ENCODE peak calls at places on chromosomes 13 and 19, in four cellular contexts. W is OCI-LY7, T is tibial artery, U is fibroblast of lung. A is an unnamed sample. For H3K4me1, the result is how much of the 10 kb centered on the place peaks cover.

GRCh38 chr19:9060559-9061340 is 26.1 kb upstream of the OR1M1 start:
- DNase-seq in W (no peak), T (no peak), U (no peak), A (no peak)

GRCh38 chr13:19020988-19021387 is 160.6 kb downstream of the TUBA3C start:
- DNase-seq in W (no peak), T (no peak), U (no peak), A (no peak)

GRCh38 chr19:46213156-46213555 is 16.4 kb upstream of the IGFL1 start:
- DNase-seq in W (no peak), T (no peak), U (no peak), A (no peak)

GRCh38 chr19:5360003-5360820 is 19.6 kb upstream of the PTPRS start:
- DNase-seq in W (no peak), T (no peak), U (no peak), A (peak)

GRCh38 chr13:31851201-31851600 is 111.9 kb downstream of the RXFP2 start:
- DNase-seq in W (no peak), T (no peak), U (no peak), A (no peak)

GRCh38 chr19:5157186-5157585 is 183.4 kb downstream of the PTPRS start:
- DNase-seq in W (no peak), T (no peak), U (no peak), A (no peak)

GRCh38 chr13:97108535-97108910 is 113.6 kb upstream of the MBNL2 start:
- DNase-seq in W (no peak), T (no peak), U (peak), A (no peak)

GRCh38 chr19:12159773-12160414 is 3.0 kb upstream of the ZNF136 start:
- DNase-seq in W (peak), T (no peak), U (no peak), A (no peak)

GRCh38 chr13:112724788-112725345 is 35.0 kb downstream of the ATP11A start:
- DNase-seq in W (no peak), T (peak), U (no peak), A (no peak)
- H3K4me1 ChIP-seq in W (under half), T (under half), U (under half), A (under half)

GRCh38 chr19:50705422-50706019 is 14.1 kb downstream of the SHANK1 start:
- DNase-seq in W (peak), T (no peak), U (peak), A (peak)
- TF ChIP-seq CTCF in W (peak), T (peak), U (peak), A (peak)

DNA sequence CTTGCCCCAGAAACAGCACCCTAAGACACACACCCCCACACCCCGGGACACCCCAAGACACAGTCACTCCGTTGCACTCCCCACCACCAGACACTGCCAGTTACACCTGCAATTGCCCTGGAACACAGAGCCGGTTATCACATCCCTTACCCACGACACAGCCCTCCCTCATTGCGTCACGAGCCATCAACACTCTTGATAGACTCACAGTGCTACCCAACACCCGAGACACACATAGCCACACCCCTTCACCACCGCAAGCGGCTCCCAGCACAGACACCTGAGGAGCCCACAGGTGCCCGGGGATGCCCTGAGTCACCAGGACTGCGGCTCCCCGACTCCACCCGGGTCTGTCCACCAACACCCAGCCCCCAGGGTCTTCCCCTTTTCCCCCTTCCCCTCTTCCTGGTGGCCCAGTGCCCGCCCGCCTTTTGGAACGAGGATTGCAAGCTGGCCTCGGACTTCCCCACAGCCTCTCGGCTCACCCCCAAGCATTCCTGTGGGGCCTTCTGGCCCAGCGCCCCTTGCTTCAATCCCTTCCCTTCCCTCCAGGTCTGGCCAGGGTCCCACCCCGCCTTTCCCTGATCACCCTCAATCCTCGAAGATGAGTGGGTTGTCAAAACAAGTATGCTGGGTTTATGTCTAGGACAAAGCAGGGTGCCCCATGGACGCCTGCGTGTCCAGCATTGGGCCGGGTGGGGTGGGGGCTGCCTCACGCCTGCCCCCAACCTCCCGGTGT is 1.7 kb upstream of the PTGER1 start:
- DNase-seq in W (peak), T (peak), U (peak), A (peak)
- H3K4me1 ChIP-seq in W (under half), T (under half), U (under half), A (under half)

DNA sequence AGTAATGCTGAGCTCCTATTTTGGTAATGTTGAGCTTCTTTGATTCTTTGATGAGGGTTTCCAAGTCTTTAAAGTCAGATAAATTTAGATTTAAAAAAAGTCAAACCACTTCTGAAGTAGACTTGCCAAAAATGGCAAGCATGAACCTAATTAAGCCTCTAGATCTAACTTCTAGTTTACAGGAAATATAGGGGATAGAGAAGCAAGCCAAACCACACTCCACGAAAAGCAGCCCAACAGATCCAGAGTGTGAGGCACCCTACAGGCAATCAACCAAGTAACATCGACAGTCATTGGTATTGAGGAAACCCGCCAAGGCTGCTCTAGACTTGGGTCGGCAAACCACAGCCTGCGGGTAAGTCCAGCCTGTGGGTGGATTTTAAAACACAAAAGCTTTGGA is 3.7 kb downstream of the GGACT start:
- DNase-seq in W (no peak), T (no peak), U (no peak), A (no peak)
- TF ChIP-seq CTCF in W (no peak), T (no peak), U (no peak), A (no peak)